ENCODE peak calls at places on chromosomes 6 and 20, in ten cellular contexts. Q, Z, R, N, T, B, V, O, K and Y are unnamed samples.

GRCh38 chr6:1708820-1709612 is 99.3 kb downstream of the FOXC1 start:
- DNase-seq in T (no peak), V (peak), Z (no peak), R (no peak), N (no peak), Q (no peak), K (no peak), O (no peak), B (peak), Y (peak)

GRCh38 chr6:139751179-139751578 is 376.7 kb upstream of the CITED2 start:
- DNase-seq in B (no peak), Z (no peak), Q (no peak), O (no peak), R (no peak), V (no peak), T (no peak), K (no peak), N (no peak), Y (no peak)

GRCh38 chr6:1129141-1129540 is 182.8 kb upstream of the FOXQ1 start:
- DNase-seq in B (no peak), Q (no peak), N (no peak), R (no peak), K (no peak), Z (no peak), O (no peak), T (no peak), V (no peak), Y (no peak)

GRCh38 chr6:125001684-125002083 is 39.4 kb downstream of the RNF217 start:
- DNase-seq in Q (no peak), K (no peak), O (no peak), B (no peak), V (no peak), Z (no peak), N (no peak), T (no peak), R (no peak), Y (no peak)

GRCh38 chr20:41717464-41717863 is 99.3 kb upstream of the CHD6 start:
- DNase-seq in Z (peak), K (no peak), Q (no peak), T (no peak), V (no peak), R (no peak), N (no peak), O (no peak), B (peak), Y (no peak)

GRCh38 chr20:7136886-7137285 is 369.4 kb downstream of the BMP2 start:
- DNase-seq in Q (no peak), K (no peak), N (no peak), O (no peak), V (no peak), T (no peak), B (no peak), Z (no peak), R (no peak), Y (no peak)

GRCh38 chr6:37168809-37169457 is 1.0 kb upstream of the PIM1 start:
- DNase-seq in N (no peak), V (no peak), K (no peak), Q (peak), B (no peak), Z (no peak), T (no peak), O (no peak), R (no peak), Y (no peak)

GRCh38 chr6:150443621-150444020 is 74.8 kb downstream of the IYD start:
- DNase-seq in O (no peak), Q (no peak), V (no peak), N (no peak), B (no peak), K (no peak), T (no peak), R (no peak), Z (no peak), Y (no peak)

GRCh38 chr20:63696628-63697356 is at the start of gene TNFRSF6B:
- DNase-seq in K (no peak), V (peak), R (peak), Q (no peak), N (no peak), T (peak), B (peak), O (peak), Z (no peak), Y (peak)

GRCh38 chr6:121504227-121504626 is 68.8 kb downstream of the GJA1 start:
- DNase-seq in R (no peak), V (no peak), O (no peak), B (peak), N (no peak), T (no peak), Z (no peak), Q (peak), K (no peak), Y (no peak)

GRCh38 chr6:69416739-69417138 is 380.1 kb downstream of the LMBRD1 start:
- DNase-seq in Z (no peak), R (no peak), N (no peak), V (no peak), O (no peak), Q (no peak), B (no peak), K (no peak), T (no peak), Y (no peak)

GRCh38 chr6:107098436-107099307 is 16.6 kb downstream of the BEND3 start:
- DNase-seq in V (no peak), B (no peak), T (no peak), N (no peak), O (no peak), Z (peak), K (no peak), R (no peak), Q (no peak), Y (no peak)

GRCh38 chr6:150894935-150895686 is 29.6 kb downstream of the MTHFD1L start:
- DNase-seq in N (no peak), O (no peak), K (peak), R (no peak), V (no peak), Q (no peak), B (no peak), Z (no peak), T (no peak), Y (no peak)

GRCh38 chr6:12490904-12491571 is 200.9 kb downstream of the EDN1 start:
- DNase-seq in V (no peak), B (peak), T (no peak), N (no peak), O (no peak), R (no peak), Q (no peak), Z (no peak), K (no peak), Y (no peak)

GRCh38 chr6:75203721-75204120 is 2.1 kb downstream of the COL12A1 start:
- DNase-seq in V (no peak), K (no peak), Z (no peak), R (no peak), B (no peak), N (no peak), Q (no peak), T (no peak), O (peak), Y (no peak)

GRCh38 chr6:6752129-6752528 is 163.6 kb downstream of the LY86 start:
- DNase-seq in N (no peak), V (no peak), Q (no peak), T (peak), K (no peak), B (no peak), R (no peak), O (peak), Z (no peak), Y (no peak)

GRCh38 chr6:41644297-41644879 is 6.1 kb downstream of the MDFI start:
- DNase-seq in N (no peak), O (no peak), Q (no peak), K (no peak), V (peak), Z (no peak), T (no peak), B (no peak), R (no peak), Y (no peak)
- H3K4me3 ChIP-seq in N (no peak), O (no peak), Q (no peak), K (no peak), V (no peak), Z (no peak), T (no peak), B (no peak), R (no peak), Y (no peak)

DNA sequence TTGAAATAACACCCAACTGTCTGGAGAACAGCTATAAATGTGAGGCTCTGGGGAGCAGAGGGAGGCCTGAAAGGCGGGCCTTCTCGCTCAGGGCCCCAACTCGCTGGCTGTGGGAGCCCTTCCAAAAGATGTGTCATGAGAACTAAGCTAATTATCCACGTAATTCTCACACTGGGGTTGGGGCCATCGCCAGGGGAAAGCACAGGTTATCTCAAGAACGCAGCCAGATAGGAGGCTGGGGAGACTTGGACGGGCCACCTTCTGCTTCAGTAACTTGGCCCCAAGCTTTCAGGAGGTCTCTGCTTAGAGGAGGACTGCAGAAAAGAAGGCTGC is 1.6 kb downstream of the PXDC1 start:
- DNase-seq in K (no peak), R (no peak), O (peak), V (no peak), Z (peak), Q (no peak), N (no peak), B (peak), T (peak), Y (peak)
- H3K27ac ChIP-seq in K (no peak), R (peak), O (peak), V (peak), Z (peak), Q (peak), N (peak), B (peak), T (peak), Y (peak)

GRCh38 chr20:13221673-13222318 is 722 bp downstream of the ISM1 start:
- DNase-seq in R (peak), B (peak), K (no peak), Q (peak), O (peak), T (peak), V (peak), N (no peak), Z (no peak), Y (peak)

GRCh38 chr20:13219327-13220193 is 1.5 kb upstream of the ISM1 start:
- DNase-seq in B (no peak), Z (no peak), K (no peak), Q (no peak), T (no peak), O (no peak), V (no peak), N (no peak), R (no peak), Y (no peak)

GRCh38 chr20:13220857-13221297 is at the start of gene ISM1:
- DNase-seq in Q (peak), O (no peak), T (no peak), B (no peak), V (peak), N (no peak), Z (no peak), R (peak), K (no peak), Y (peak)

GRCh38 chr20:13221313-13221672 is 219 bp downstream of the ISM1 start:
- DNase-seq in K (no peak), B (no peak), R (no peak), O (no peak), Q (no peak), N (no peak), T (no peak), Z (no peak), V (no peak), Y (no peak)

GRCh38 chr20:13220194-13220856 is 749 bp upstream of the ISM1 start:
- DNase-seq in O (peak), N (peak), R (peak), T (peak), V (peak), Z (peak), B (no peak), Q (peak), K (no peak), Y (peak)
- TF ChIP-seq POLR2A in O (no peak), N (peak), R (no peak), T (no peak), V (no peak), Z (no peak), B (no peak), Q (peak), K (no peak), Y (peak)

GRCh38 chr6:126134491-126134890 is 148.2 kb downstream of the TRMT11 start:
- DNase-seq in V (no peak), O (no peak), Z (no peak), N (no peak), T (no peak), Q (no peak), K (no peak), R (no peak), B (no peak), Y (no peak)
- H3K4me3 ChIP-seq in V (no peak), O (no peak), Z (no peak), N (no peak), T (no peak), Q (no peak), K (no peak), R (no peak), B (no peak), Y (no peak)

GRCh38 chr6:136657629-136658028 is 107.4 kb upstream of the MAP7 start:
- DNase-seq in Z (no peak), R (no peak), T (peak), Q (no peak), N (no peak), K (no peak), V (no peak), B (no peak), O (no peak), Y (no peak)

GRCh38 chr6:136656121-136656520 is 105.9 kb upstream of the MAP7 start:
- DNase-seq in V (no peak), Z (no peak), N (no peak), B (no peak), T (no peak), R (no peak), K (no peak), Q (no peak), O (no peak), Y (no peak)

GRCh38 chr6:136654086-136654485 is 103.9 kb upstream of the MAP7 start:
- DNase-seq in T (no peak), Q (no peak), K (no peak), V (no peak), R (no peak), O (no peak), Z (no peak), B (no peak), N (no peak), Y (no peak)

GRCh38 chr6:136652656-136653055 is 102.4 kb upstream of the MAP7 start:
- DNase-seq in Z (no peak), Q (no peak), V (no peak), B (no peak), N (no peak), T (no peak), R (no peak), K (no peak), O (no peak), Y (no peak)

GRCh38 chr6:136655251-136656014 is 105.2 kb upstream of the MAP7 start:
- DNase-seq in K (no peak), V (no peak), T (no peak), R (no peak), Z (no peak), O (no peak), Q (no peak), B (no peak), N (no peak), Y (no peak)
- H3K27ac ChIP-seq in K (no peak), V (no peak), T (no peak), R (no peak), Z (no peak), O (no peak), Q (no peak), B (no peak), N (no peak), Y (no peak)

DNA sequence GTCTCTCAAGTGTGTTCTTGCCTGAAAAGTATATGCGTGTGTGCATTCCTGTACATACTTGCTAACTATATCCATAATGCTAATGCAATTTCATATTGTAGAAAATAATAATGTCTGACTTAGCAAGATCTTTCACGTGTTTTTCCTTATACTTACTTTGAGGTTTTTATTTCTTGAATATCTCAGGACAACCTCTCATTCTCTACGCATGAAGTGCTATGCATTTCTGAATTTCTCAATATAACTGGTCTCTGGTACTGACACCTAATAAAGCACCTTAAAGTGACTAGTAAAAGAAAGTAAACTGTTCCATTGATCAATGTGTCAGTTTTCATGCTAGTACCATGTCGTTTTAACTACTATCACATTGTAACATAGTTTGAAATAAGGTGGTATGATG is 589.9 kb upstream of the ADGRB3 start:
- DNase-seq in V (no peak), Z (no peak), O (no peak), R (no peak), T (no peak), B (no peak), K (no peak), N (no peak), Q (no peak), Y (no peak)
- TF ChIP-seq POLR2A in V (no peak), Z (no peak), O (no peak), R (no peak), T (no peak), B (no peak), K (no peak), N (no peak), Q (no peak), Y (no peak)

DNA sequence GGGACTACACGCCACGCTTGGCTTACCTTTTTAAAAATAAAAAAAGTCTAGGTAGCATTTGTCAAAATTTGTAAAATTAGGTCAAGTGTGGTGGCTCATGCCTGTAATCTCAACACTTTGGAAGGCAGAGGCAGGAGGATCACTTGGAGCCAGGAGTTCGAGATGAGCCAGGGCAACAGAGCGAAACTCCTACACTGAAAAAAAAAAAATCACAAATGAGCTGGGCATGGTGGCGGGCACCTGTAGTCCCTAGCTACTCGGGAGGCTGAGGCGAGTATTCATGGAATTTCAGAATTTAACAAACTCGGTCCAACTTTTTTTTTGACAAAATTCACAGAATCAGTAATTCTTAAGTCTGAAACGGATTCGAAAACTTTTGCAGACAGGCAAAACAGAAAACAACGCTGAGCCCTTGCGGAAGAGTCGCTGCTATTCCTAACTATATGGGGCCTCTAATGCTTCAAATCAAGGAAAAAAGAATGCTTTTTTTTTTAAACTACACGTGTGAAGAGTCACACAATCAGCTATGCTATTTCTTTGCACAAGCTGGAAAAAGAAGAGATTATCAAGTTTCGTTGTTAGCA is 62.9 kb downstream of the GTF2H5 start:
- DNase-seq in R (no peak), B (no peak), Z (no peak), Q (no peak), K (no peak), N (no peak), T (no peak), V (no peak), O (no peak), Y (no peak)
- H3K4me3 ChIP-seq in R (peak), B (no peak), Z (peak), Q (peak), K (peak), N (peak), T (peak), V (peak), O (peak), Y (peak)

GRCh38 chr20:12577213-12577612 is 431.6 kb upstream of the SPTLC3 start:
- DNase-seq in B (no peak), V (no peak), Q (no peak), T (no peak), O (no peak), Z (no peak), K (no peak), N (no peak), R (no peak), Y (no peak)

GRCh38 chr20:12581644-12582350 is 427.0 kb upstream of the SPTLC3 start:
- DNase-seq in K (no peak), N (no peak), R (no peak), O (no peak), T (no peak), V (no peak), Q (no peak), Z (no peak), B (no peak), Y (no peak)
- H3K27ac ChIP-seq in K (no peak), N (no peak), R (no peak), O (no peak), T (peak), V (no peak), Q (no peak), Z (no peak), B (no peak), Y (peak)

GRCh38 chr6:2841264-2842138 is at the start of gene SERPINB1:
- DNase-seq in O (peak), Q (peak), N (peak), R (peak), B (peak), Z (peak), T (peak), V (peak), K (no peak), Y (peak)
- TF ChIP-seq POLR2A in O (peak), Q (peak), N (no peak), R (peak), B (peak), Z (peak), T (peak), V (peak), K (peak), Y (peak)